ENCODE peak calls at places on chromosomes 5 and 9, in four cellular contexts. C is GM12878, F is K562, I is H1. E is an unnamed sample.

GRCh38 chr5:93189707-93190120 is 391.3 kb downstream of the NR2F1-AS1 start:
- DNase-seq in C (no peak), F (no peak), I (no peak), E (peak; percentile 76)

GRCh38 chr5:131523500-131524185 is 111.4 kb downstream of the RAPGEF6 start:
- DNase-seq in C (no peak), F (no peak), I (no peak), E (no peak)

GRCh38 chr9:99026271-99026955 is 78.5 kb upstream of the TGFBR1 start:
- DNase-seq in C (no peak), F (no peak), I (no peak), E (no peak)

GRCh38 chr9:132873403-132873802 is 4.7 kb downstream of the AK8 start:
- DNase-seq in C (no peak), F (no peak), I (no peak), E (no peak)

GRCh38 chr9:110192531-110193326 is 15.2 kb downstream of the C9orf152 start:
- DNase-seq in C (no peak), F (no peak), I (no peak), E (no peak)

GRCh38 chr9:133889498-133890301 is 102.4 kb downstream of the VAV2 start:
- DNase-seq in C (no peak), F (no peak), I (peak; percentile 43), E (no peak)

GRCh38 chr5:6832994-6833393 is 119.8 kb downstream of the TENT4A start:
- DNase-seq in C (no peak), F (no peak), I (no peak), E (no peak)

GRCh38 chr9:93896093-93896492 is 59.1 kb downstream of the BARX1 start:
- DNase-seq in C (no peak), F (no peak), I (peak; percentile 35), E (no peak)

GRCh38 chr9:7976167-7976755 is 176.7 kb upstream of the DMAC1 start:
- DNase-seq in C (peak; percentile 89), F (no peak), I (no peak), E (no peak)

GRCh38 chr9:94909965-94910730 is 183.6 kb downstream of the AOPEP start:
- DNase-seq in C (no peak), F (no peak), I (peak; percentile 37), E (no peak)

GRCh38 chr9:81382281-81382680 is 307.1 kb downstream of the TLE1 start:
- DNase-seq in C (no peak), F (no peak), I (no peak), E (no peak)

GRCh38 chr5:171355302-171355724 is 32.3 kb upstream of the NPM1 start:
- DNase-seq in C (peak; percentile 51), F (no peak), I (no peak), E (no peak)

GRCh38 chr5:33936004-33936380 is 194 bp upstream of the RXFP3 start:
- DNase-seq in C (no peak), F (peak; percentile 34), I (peak; percentile 94), E (no peak)

GRCh38 chr9:131735238-131736181 is 4.4 kb downstream of the RAPGEF1 start:
- DNase-seq in C (no peak), F (no peak), I (no peak), E (peak; percentile 94)

GRCh38 chr5:72599519-72600400 is 92.5 kb upstream of the ZNF366 start:
- DNase-seq in C (no peak), F (no peak), I (no peak), E (no peak)

GRCh38 chr9:121559183-121559582 is 59.5 kb upstream of the GGTA1 start:
- DNase-seq in C (peak; percentile 21), F (no peak), I (no peak), E (no peak)

GRCh38 chr5:81852277-81853004 is 101.5 kb upstream of the SSBP2 start:
- DNase-seq in C (no peak), F (peak; percentile 46), I (peak; percentile 72), E (no peak)

GRCh38 chr5:131104169-131104775 is 60.8 kb downstream of the HINT1 start:
- DNase-seq in C (no peak), F (no peak), I (no peak), E (no peak)

GRCh38 chr5:102600964-102601363 is 102.2 kb upstream of the SLCO6A1 start:
- DNase-seq in C (no peak), F (no peak), I (no peak), E (no peak)

GRCh38 chr5:172617817-172618216 is 23.2 kb upstream of the NEURL1B start:
- DNase-seq in C (no peak), F (no peak), I (no peak), E (no peak)

GRCh38 chr5:74326571-74327338 is 313.8 kb downstream of the ENC1 start:
- DNase-seq in C (peak; percentile 92), F (no peak), I (no peak), E (peak; percentile 51)

GRCh38 chr5:149265559-149265958 is 6.1 kb upstream of the AFAP1L1 start:
- DNase-seq in C (no peak), F (peak; percentile 21), I (no peak), E (no peak)

GRCh38 chr9:99868845-99869244 is 37.6 kb upstream of the STX17 start:
- DNase-seq in C (peak; percentile 44), F (no peak), I (no peak), E (no peak)

GRCh38 chr5:75734913-75735789 is 17.9 kb upstream of the POC5 start:
- DNase-seq in C (peak; percentile 5), F (no peak), I (peak; percentile 51), E (peak; percentile 43)

GRCh38 chr5:116574682-116575634 is at the start of gene SEMA6A:
- DNase-seq in C (peak; percentile 81), F (peak; percentile 22), I (peak; percentile 98), E (peak; percentile 61)

GRCh38 chr5:81425569-81425968 is 31.6 kb upstream of the ACOT12 start:
- DNase-seq in C (no peak), F (peak; percentile 18), I (no peak), E (peak; percentile 32)

GRCh38 chr5:36070687-36071571 is 4.2 kb upstream of the UGT3A2 start:
- DNase-seq in C (no peak), F (no peak), I (no peak), E (no peak)

GRCh38 chr5:135437796-135438560 is 9.2 kb downstream of the DCANP1 start:
- DNase-seq in C (no peak), F (peak; percentile 24), I (peak; percentile 41), E (peak; percentile 34)

GRCh38 chr9:74570879-74571512 is 73.9 kb downstream of the RORB start:
- DNase-seq in C (no peak), F (peak; percentile 14), I (no peak), E (peak; percentile 15)

GRCh38 chr5:129053438-129053837 is 41.1 kb upstream of the ISOC1 start:
- DNase-seq in C (no peak), F (no peak), I (no peak), E (no peak)

GRCh38 chr9:6907772-6908381 is 150.1 kb downstream of the KDM4C start:
- DNase-seq in C (no peak), F (peak; percentile 13), I (no peak), E (peak; percentile 38)

GRCh38 chr5:99922386-99922785 is 612.8 kb upstream of the FAM174A start:
- DNase-seq in C (no peak), F (no peak), I (no peak), E (no peak)

GRCh38 chr5:167970002-167970401 is 321.4 kb upstream of the WWC1 start:
- DNase-seq in C (no peak), F (no peak), I (no peak), E (no peak)
- TF ChIP-seq YY1 in C (no peak), F (no peak), I (no peak), E (no peak)

GRCh38 chr9:14302405-14302804 is 11.5 kb downstream of the NFIB start:
- DNase-seq in C (no peak), F (no peak), I (no peak), E (peak; percentile 68)

GRCh38 chr9:14303110-14303509 is 10.8 kb downstream of the NFIB start:
- DNase-seq in C (no peak), F (no peak), I (no peak), E (no peak)

GRCh38 chr9:14301582-14301981 is 12.4 kb downstream of the NFIB start:
- DNase-seq in C (no peak), F (no peak), I (no peak), E (no peak)

GRCh38 chr9:14304242-14304641 is 9.7 kb downstream of the NFIB start:
- DNase-seq in C (no peak), F (no peak), I (no peak), E (no peak)

GRCh38 chr9:14303526-14303925 is 10.4 kb downstream of the NFIB start:
- DNase-seq in C (no peak), F (no peak), I (no peak), E (no peak)
- TF ChIP-seq HDAC6 in C (no peak), F (no peak), I (no peak), E (no peak)

DNA sequence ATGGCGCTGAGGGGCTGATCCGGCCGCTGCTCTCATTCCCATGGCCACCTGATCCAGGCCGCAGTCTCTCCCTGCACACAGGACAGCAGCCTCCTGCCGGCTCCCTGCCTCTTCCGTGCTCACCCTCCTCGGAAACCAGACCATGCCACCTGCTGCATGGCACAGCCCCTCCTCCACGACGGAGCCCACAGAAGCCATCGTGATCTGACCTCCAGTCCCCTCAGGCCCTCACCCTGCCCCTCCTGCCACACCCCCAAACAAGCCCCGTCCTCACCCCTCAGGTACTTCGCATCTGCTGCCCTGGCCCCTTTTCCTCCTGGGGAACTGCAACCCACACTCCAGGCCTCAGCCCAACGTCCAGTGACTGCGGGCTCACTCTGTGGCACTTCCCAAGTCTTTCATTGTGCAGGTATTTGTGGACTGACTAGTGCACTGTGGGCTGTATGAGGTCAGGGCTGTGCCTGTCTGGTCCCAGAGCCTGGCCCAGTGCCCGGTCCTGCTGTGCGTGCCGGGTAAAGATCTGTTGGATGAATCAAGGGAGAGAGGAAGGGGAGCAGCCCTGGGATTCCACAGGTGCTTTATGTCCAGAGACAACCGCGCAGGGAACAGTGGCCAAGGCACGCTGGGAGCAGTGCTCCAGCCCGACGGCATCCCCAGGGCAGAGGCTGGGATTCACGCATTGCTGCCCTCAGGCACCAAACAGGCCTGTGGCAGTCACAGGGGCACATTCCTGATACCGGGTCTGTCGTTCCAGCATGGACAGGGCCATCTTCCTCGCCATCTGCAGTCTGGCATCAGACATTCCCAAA is 86.1 kb downstream of the ADAMTS2 start:
- DNase-seq in C (no peak), F (no peak), I (peak; percentile 41), E (no peak)
- TF ChIP-seq BRCA1 in C (no peak), F (no peak), I (no peak), E (no peak)

GRCh38 chr9:214488-215448 is at the start of gene DOCK8:
- DNase-seq in C (no peak), F (peak; percentile 74), I (peak; percentile 89), E (peak; percentile 31)
- TF ChIP-seq YY1 in C (peak; percentile 39), F (no peak), I (no peak), E (peak; percentile 7)

GRCh38 chr5:5306696-5307095 is 115.8 kb upstream of the ICE1 start:
- DNase-seq in C (no peak), F (no peak), I (no peak), E (no peak)
- TF ChIP-seq HDAC6 in C (no peak), F (no peak), I (no peak), E (no peak)

GRCh38 chr9:136484153-136485048 is 1.6 kb upstream of the SEC16A start:
- DNase-seq in C (no peak), F (no peak), I (no peak), E (peak; percentile 74)

GRCh38 chr9:136485049-136485647 is 2.3 kb upstream of the SEC16A start:
- DNase-seq in C (no peak), F (peak; percentile 57), I (peak; percentile 93), E (peak; percentile 72)

GRCh38 chr9:136486823-136487620 is 4.2 kb upstream of the SEC16A start:
- DNase-seq in C (no peak), F (no peak), I (no peak), E (no peak)

GRCh38 chr9:136486131-136486530 is 3.3 kb upstream of the SEC16A start:
- DNase-seq in C (no peak), F (no peak), I (no peak), E (no peak)

GRCh38 chr9:136485651-136486050 is 2.8 kb upstream of the SEC16A start:
- DNase-seq in C (no peak), F (no peak), I (no peak), E (peak; percentile 54)
- TF ChIP-seq BRCA1 in C (no peak), F (no peak), I (no peak), E (no peak)

GRCh38 chr9:106921341-106921899 is 58.5 kb downstream of the ZNF462 start:
- DNase-seq in C (no peak), F (no peak), I (no peak), E (peak; percentile 8)
- TF ChIP-seq YY1 in C (peak; percentile 95), F (peak; percentile 89), I (peak; percentile 95), E (peak; percentile 87)